ENCODE peak calls at places on chromosomes 13 and 19, in six cellular contexts. U is foreskin fibroblast, J is ovary, E is AG04450, Z is dorsolateral prefrontal cortex, O is IMR-90. N is an unnamed sample.

GRCh38 chr13:51318876-51319275 is 20.6 kb upstream of the SERPINE3 start:
- DNase-seq in J (no peak), Z (no peak), O (no peak), E (no peak), U (no peak), N (no peak)

GRCh38 chr13:20525144-20525600 is 485 bp downstream of the CRYL1 start:
- DNase-seq in O (no peak), Z (peak), J (peak), U (no peak), E (no peak), N (peak)

GRCh38 chr13:107192289-107192688 is 624.4 kb upstream of the ARGLU1 start:
- DNase-seq in J (no peak), Z (no peak), E (no peak), O (peak), U (no peak), N (no peak)

GRCh38 chr19:51365211-51366049 is 758 bp downstream of the ETFB start:
- DNase-seq in J (peak), Z (no peak), O (peak), E (no peak), U (peak), N (no peak)

GRCh38 chr19:13129384-13129783 is 11.3 kb downstream of the NACC1 start:
- DNase-seq in O (no peak), J (no peak), U (no peak), Z (no peak), E (no peak), N (no peak)

GRCh38 chr13:44249439-44249838 is 124.2 kb upstream of the SERP2 start:
- DNase-seq in U (peak), E (peak), Z (no peak), J (peak), O (peak), N (no peak)

GRCh38 chr13:50131998-50132936 is 117.0 kb downstream of the KCNRG start:
- DNase-seq in U (no peak), Z (no peak), E (no peak), J (no peak), O (no peak), N (no peak)

GRCh38 chr13:23674795-23675640 is 104.8 kb downstream of the TNFRSF19 start:
- DNase-seq in O (peak), Z (no peak), E (peak), U (peak), J (no peak), N (no peak)

GRCh38 chr13:45678282-45678681 is 23.8 kb upstream of the CBY2 start:
- DNase-seq in E (no peak), Z (no peak), U (no peak), O (no peak), J (no peak), N (no peak)

GRCh38 chr19:54315956-54316355 is 3.0 kb upstream of the LILRA5 start:
- DNase-seq in U (no peak), J (no peak), Z (no peak), O (no peak), E (no peak), N (no peak)

GRCh38 chr19:18972301-18972831 is 31.3 kb upstream of the HOMER3 start:
- DNase-seq in E (no peak), Z (no peak), U (peak), J (no peak), O (peak), N (no peak)
- H3K4me3 ChIP-seq in E (no peak), Z (no peak), U (no peak), J (no peak), O (no peak), N (no peak)

GRCh38 chr13:99312493-99312883 is 5.3 kb upstream of the GPR183 start:
- DNase-seq in J (peak), U (peak), E (no peak), O (peak), Z (peak), N (no peak)

GRCh38 chr13:99308481-99309087 is 1.4 kb upstream of the GPR183 start:
- DNase-seq in E (no peak), Z (no peak), U (peak), O (peak), J (no peak), N (no peak)

GRCh38 chr13:99311748-99312492 is 4.7 kb upstream of the GPR183 start:
- DNase-seq in J (peak), U (peak), Z (no peak), E (no peak), O (no peak), N (no peak)

GRCh38 chr13:99311137-99311536 is 3.9 kb upstream of the GPR183 start:
- DNase-seq in J (no peak), Z (no peak), O (peak), U (no peak), E (no peak), N (no peak)

GRCh38 chr13:99310382-99311031 is 3.3 kb upstream of the GPR183 start:
- DNase-seq in J (no peak), U (peak), E (peak), O (peak), Z (no peak), N (no peak)
- H3K4me3 ChIP-seq in J (no peak), U (no peak), E (no peak), O (no peak), Z (no peak), N (no peak)

DNA sequence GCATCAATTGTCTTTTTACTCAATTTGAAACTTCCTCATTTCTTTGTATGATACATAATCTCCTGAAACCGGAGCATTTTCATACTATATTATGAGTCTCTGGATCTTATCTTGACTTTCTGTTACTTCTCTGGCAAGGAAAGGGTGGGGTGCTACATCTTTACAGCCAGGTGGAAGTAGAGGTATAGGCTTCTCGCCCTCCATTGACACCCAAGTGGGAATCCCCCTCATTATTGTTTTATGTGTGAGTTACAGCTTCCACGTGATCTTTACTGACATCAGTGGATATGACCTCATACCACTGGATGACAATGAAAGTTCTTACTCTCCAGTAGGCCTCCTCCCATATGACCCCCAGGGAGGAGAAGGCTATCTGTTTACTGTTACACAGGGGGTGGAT is 262.1 kb upstream of the DACH1 start:
- DNase-seq in Z (no peak), J (no peak), U (no peak), E (no peak), O (no peak), N (no peak)
- H3K4me3 ChIP-seq in Z (no peak), J (no peak), U (no peak), E (no peak), O (no peak), N (no peak)

GRCh38 chr19:45403272-45403671 is 1.6 kb downstream of the PPP1R13L start:
- DNase-seq in O (no peak), J (no peak), E (no peak), U (no peak), Z (no peak), N (no peak)

GRCh38 chr19:45405435-45406164 is 731 bp upstream of the PPP1R13L start:
- DNase-seq in E (no peak), Z (peak), U (peak), J (peak), O (peak), N (peak)

GRCh38 chr19:45404557-45405434 is at the start of gene PPP1R13L:
- DNase-seq in E (no peak), Z (no peak), U (peak), O (peak), J (peak), N (peak)

GRCh38 chr19:45402469-45403070 is 2.3 kb downstream of the PPP1R13L start:
- DNase-seq in U (no peak), J (peak), O (no peak), Z (no peak), E (no peak), N (peak)

GRCh38 chr19:45403781-45404556 is 900 bp downstream of the PPP1R13L start:
- DNase-seq in J (peak), Z (no peak), E (no peak), U (no peak), O (no peak), N (peak)
- H3K4me3 ChIP-seq in J (peak), Z (peak), E (peak), U (peak), O (peak), N (peak)

GRCh38 chr13:114145256-114145655 is 12.8 kb upstream of the RASA3 start:
- DNase-seq in J (no peak), O (no peak), Z (no peak), E (no peak), U (no peak), N (no peak)
- H3K4me3 ChIP-seq in J (no peak), O (no peak), Z (no peak), E (no peak), U (no peak), N (no peak)

GRCh38 chr19:15897026-15897737 is 692 bp downstream of the CYP4F2 start:
- DNase-seq in E (no peak), U (no peak), J (no peak), O (no peak), Z (no peak), N (no peak)

GRCh38 chr19:15893498-15893897 is 4.4 kb downstream of the CYP4F2 start:
- DNase-seq in U (no peak), J (no peak), Z (no peak), E (no peak), O (no peak), N (no peak)

GRCh38 chr19:15894359-15894758 is 3.5 kb downstream of the CYP4F2 start:
- DNase-seq in J (no peak), E (no peak), U (no peak), O (no peak), Z (no peak), N (no peak)

GRCh38 chr19:15897738-15898276 is at the start of gene CYP4F2:
- DNase-seq in Z (no peak), J (no peak), E (no peak), O (no peak), U (no peak), N (no peak)

GRCh38 chr19:15895876-15896430 is 1.9 kb downstream of the CYP4F2 start:
- DNase-seq in J (no peak), O (no peak), E (no peak), Z (no peak), U (no peak), N (no peak)
- H3K4me3 ChIP-seq in J (no peak), O (no peak), E (no peak), Z (no peak), U (no peak), N (no peak)

GRCh38 chr19:29714371-29714952 is 599 bp downstream of the C19orf12 start:
- DNase-seq in E (no peak), J (no peak), Z (no peak), O (no peak), U (no peak), N (peak)

GRCh38 chr19:29714953-29715694 is at the start of gene C19orf12:
- DNase-seq in E (no peak), O (peak), J (peak), U (peak), Z (peak), N (peak)

GRCh38 chr19:29715695-29716581 is 877 bp upstream of the C19orf12 start:
- DNase-seq in E (no peak), Z (no peak), J (no peak), O (no peak), U (no peak), N (no peak)

GRCh38 chr19:29711584-29712132 is 3.4 kb downstream of the C19orf12 start:
- DNase-seq in O (no peak), Z (no peak), U (no peak), E (no peak), J (no peak), N (no peak)

GRCh38 chr19:29712744-29713516 is 2.1 kb downstream of the C19orf12 start:
- DNase-seq in U (no peak), Z (no peak), J (peak), E (no peak), O (no peak), N (no peak)
- H3K4me3 ChIP-seq in U (no peak), Z (no peak), J (no peak), E (no peak), O (no peak), N (no peak)